ENCODE peak calls at places on chromosomes 3 and 15, in four cellular contexts. One of them, this sample, is unnamed.

GRCh38 chr3:15159501-15160136 is 46.4 kb upstream of the CAPN7 start:
- DNase-seq in body of pancreas: no peak
- DNase-seq in tibial nerve: no peak
- DNase-seq in effector memory CD4-positive, alpha-beta T cell: no peak
- DNase-seq in this sample: no peak

GRCh38 chr3:168517514-168518071 is 421.9 kb upstream of the GOLIM4 start:
- DNase-seq in body of pancreas: peak; percentile 30
- DNase-seq in tibial nerve: no peak
- DNase-seq in effector memory CD4-positive, alpha-beta T cell: no peak
- DNase-seq in this sample: no peak

GRCh38 chr3:149967067-149967685 is 3.5 kb downstream of the PFN2 start:
- DNase-seq in body of pancreas: no peak
- DNase-seq in tibial nerve: no peak
- DNase-seq in effector memory CD4-positive, alpha-beta T cell: no peak
- DNase-seq in this sample: no peak

GRCh38 chr3:14413381-14414071 is 11.1 kb downstream of the SLC6A6 start:
- DNase-seq in body of pancreas: no peak
- DNase-seq in tibial nerve: no peak
- DNase-seq in effector memory CD4-positive, alpha-beta T cell: no peak
- DNase-seq in this sample: no peak

GRCh38 chr3:85050806-85051205 is 92.0 kb downstream of the CADM2 start:
- DNase-seq in body of pancreas: no peak
- DNase-seq in tibial nerve: no peak
- DNase-seq in effector memory CD4-positive, alpha-beta T cell: no peak
- DNase-seq in this sample: no peak

GRCh38 chr3:8841472-8841871 is 72.1 kb upstream of the OXTR start:
- DNase-seq in body of pancreas: no peak
- DNase-seq in tibial nerve: no peak
- DNase-seq in effector memory CD4-positive, alpha-beta T cell: no peak
- DNase-seq in this sample: no peak

GRCh38 chr15:31347067-31347975 is 20.7 kb downstream of the KLF13 start:
- DNase-seq in body of pancreas: no peak
- DNase-seq in tibial nerve: no peak
- DNase-seq in effector memory CD4-positive, alpha-beta T cell: peak; percentile 73
- DNase-seq in this sample: no peak

GRCh38 chr3:52121813-52122212 is 32.4 kb downstream of the POC1A start:
- DNase-seq in body of pancreas: peak; percentile 19
- DNase-seq in tibial nerve: no peak
- DNase-seq in effector memory CD4-positive, alpha-beta T cell: no peak
- DNase-seq in this sample: no peak

GRCh38 chr3:182787302-182788036 is 5.8 kb upstream of the ATP11B start:
- DNase-seq in body of pancreas: no peak
- DNase-seq in tibial nerve: no peak
- DNase-seq in effector memory CD4-positive, alpha-beta T cell: no peak
- DNase-seq in this sample: no peak

GRCh38 chr3:51961607-51962569 is 5.4 kb downstream of the PCBP4 start:
- DNase-seq in body of pancreas: peak; percentile 46
- DNase-seq in tibial nerve: no peak
- DNase-seq in effector memory CD4-positive, alpha-beta T cell: no peak
- DNase-seq in this sample: no peak

GRCh38 chr3:36688815-36689214 is 75.5 kb downstream of the DCLK3 start:
- DNase-seq in body of pancreas: no peak
- DNase-seq in tibial nerve: no peak
- DNase-seq in effector memory CD4-positive, alpha-beta T cell: no peak
- DNase-seq in this sample: no peak

GRCh38 chr15:98581715-98582114 is 66.6 kb upstream of the IGF1R start:
- DNase-seq in body of pancreas: peak; percentile 17
- DNase-seq in tibial nerve: no peak
- DNase-seq in effector memory CD4-positive, alpha-beta T cell: no peak
- DNase-seq in this sample: no peak

GRCh38 chr15:69853572-69853971 is 244.1 kb downstream of the TLE3 start:
- DNase-seq in body of pancreas: peak; percentile 9
- DNase-seq in tibial nerve: no peak
- DNase-seq in effector memory CD4-positive, alpha-beta T cell: no peak
- DNase-seq in this sample: no peak

GRCh38 chr3:106734712-106735111 is 642.5 kb upstream of the CCDC54 start:
- DNase-seq in body of pancreas: no peak
- DNase-seq in tibial nerve: no peak
- DNase-seq in effector memory CD4-positive, alpha-beta T cell: no peak
- DNase-seq in this sample: no peak
- H3K27ac ChIP-seq in body of pancreas: no peak overlapping the region
- H3K27ac ChIP-seq in tibial nerve: no peak overlapping the region
- H3K27ac ChIP-seq in effector memory CD4-positive, alpha-beta T cell: no peak overlapping the region
- H3K27ac ChIP-seq in this sample: no peak overlapping the region

GRCh38 chr3:5022187-5022965 is 43.1 kb downstream of the BHLHE40 start:
- DNase-seq in body of pancreas: no peak
- DNase-seq in tibial nerve: no peak
- DNase-seq in effector memory CD4-positive, alpha-beta T cell: no peak
- DNase-seq in this sample: no peak
- H3K4me1 ChIP-seq in body of pancreas: peaks cover 32% of the 10 kb centered on the region
- H3K4me1 ChIP-seq in tibial nerve: no peaks in the 10 kb centered on the region
- H3K4me1 ChIP-seq in effector memory CD4-positive, alpha-beta T cell: peaks cover 42% of the 10 kb centered on the region
- H3K4me1 ChIP-seq in this sample: no peaks in the 10 kb centered on the region

DNA sequence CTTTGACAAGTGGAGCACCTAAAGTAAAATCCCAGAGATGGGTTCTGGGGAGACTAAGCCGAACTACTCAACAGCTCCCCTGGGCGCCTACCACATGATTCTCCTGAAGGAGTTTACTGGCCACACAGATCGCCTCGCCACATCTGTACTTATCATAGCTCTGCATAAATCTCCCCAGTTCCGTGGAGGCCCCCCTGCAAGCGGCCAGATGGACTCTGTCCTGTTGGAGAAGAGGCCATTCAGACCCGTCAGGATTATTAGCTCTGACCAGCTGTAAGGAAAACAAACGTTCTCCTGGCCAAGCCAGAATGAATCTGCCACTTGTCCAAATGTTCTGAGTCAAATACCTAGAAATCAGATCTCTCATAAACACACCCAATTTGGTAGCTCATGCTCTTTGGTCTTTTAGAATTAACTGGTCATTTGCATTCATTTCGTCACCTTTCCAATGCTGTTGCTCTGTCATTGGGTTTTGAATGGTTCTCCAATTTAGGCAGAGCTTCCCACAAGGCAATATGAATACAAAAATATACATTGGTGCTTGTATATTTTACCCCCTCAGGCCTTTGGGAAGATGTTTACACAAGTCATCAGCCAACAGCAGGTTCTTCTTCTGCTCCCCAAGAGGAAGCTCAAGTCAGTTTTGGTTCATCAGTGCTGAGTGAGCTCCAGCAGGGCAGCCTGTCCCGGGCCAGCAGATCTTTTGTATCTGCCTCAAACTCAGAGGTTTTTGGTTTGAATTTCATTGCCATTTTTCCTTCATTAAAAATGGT is 124.5 kb downstream of the THSD4 start:
- DNase-seq in body of pancreas: no peak
- DNase-seq in tibial nerve: no peak
- DNase-seq in effector memory CD4-positive, alpha-beta T cell: no peak
- DNase-seq in this sample: no peak
- H3K27ac ChIP-seq in body of pancreas: no peak overlapping the region
- H3K27ac ChIP-seq in tibial nerve: no peak overlapping the region
- H3K27ac ChIP-seq in effector memory CD4-positive, alpha-beta T cell: no peak overlapping the region
- H3K27ac ChIP-seq in this sample: no peak overlapping the region

DNA sequence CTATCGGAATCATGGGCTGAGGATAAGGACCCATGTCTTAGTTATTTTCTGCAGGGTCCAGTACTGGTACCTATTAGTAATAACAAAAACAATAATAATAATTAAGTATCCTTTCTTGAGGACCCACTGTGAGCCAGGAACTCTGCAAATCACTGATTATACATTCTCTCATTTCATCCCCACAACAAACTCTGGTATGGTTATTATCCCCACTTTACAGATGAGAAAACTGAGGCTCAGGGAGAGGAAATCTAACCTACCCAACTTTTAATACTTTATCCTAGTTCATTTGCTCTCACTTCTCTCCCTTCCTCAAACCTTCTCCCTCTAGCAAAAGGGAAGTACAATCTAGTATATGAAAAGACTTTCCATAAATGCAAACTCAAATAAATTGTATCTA is 528.4 kb upstream of the PROK2 start:
- DNase-seq in body of pancreas: no peak
- DNase-seq in tibial nerve: no peak
- DNase-seq in effector memory CD4-positive, alpha-beta T cell: no peak
- DNase-seq in this sample: no peak
- H3K4me1 ChIP-seq in body of pancreas: peaks cover 30% of the 10 kb centered on the region
- H3K4me1 ChIP-seq in tibial nerve: no peaks in the 10 kb centered on the region
- H3K4me1 ChIP-seq in effector memory CD4-positive, alpha-beta T cell: peaks cover 12% of the 10 kb centered on the region
- H3K4me1 ChIP-seq in this sample: no peaks in the 10 kb centered on the region

GRCh38 chr3:98962951-98963350 is 61.5 kb upstream of the DCBLD2 start:
- DNase-seq in body of pancreas: no peak
- DNase-seq in tibial nerve: no peak
- DNase-seq in effector memory CD4-positive, alpha-beta T cell: no peak
- DNase-seq in this sample: no peak

GRCh38 chr3:98964784-98965183 is 63.3 kb upstream of the DCBLD2 start:
- DNase-seq in body of pancreas: no peak
- DNase-seq in tibial nerve: no peak
- DNase-seq in effector memory CD4-positive, alpha-beta T cell: no peak
- DNase-seq in this sample: no peak

GRCh38 chr3:98962189-98962930 is 60.9 kb upstream of the DCBLD2 start:
- DNase-seq in body of pancreas: no peak
- DNase-seq in tibial nerve: no peak
- DNase-seq in effector memory CD4-positive, alpha-beta T cell: no peak
- DNase-seq in this sample: no peak

GRCh38 chr3:98966434-98966833 is 64.9 kb upstream of the DCBLD2 start:
- DNase-seq in body of pancreas: no peak
- DNase-seq in tibial nerve: no peak
- DNase-seq in effector memory CD4-positive, alpha-beta T cell: no peak
- DNase-seq in this sample: no peak

DNA sequence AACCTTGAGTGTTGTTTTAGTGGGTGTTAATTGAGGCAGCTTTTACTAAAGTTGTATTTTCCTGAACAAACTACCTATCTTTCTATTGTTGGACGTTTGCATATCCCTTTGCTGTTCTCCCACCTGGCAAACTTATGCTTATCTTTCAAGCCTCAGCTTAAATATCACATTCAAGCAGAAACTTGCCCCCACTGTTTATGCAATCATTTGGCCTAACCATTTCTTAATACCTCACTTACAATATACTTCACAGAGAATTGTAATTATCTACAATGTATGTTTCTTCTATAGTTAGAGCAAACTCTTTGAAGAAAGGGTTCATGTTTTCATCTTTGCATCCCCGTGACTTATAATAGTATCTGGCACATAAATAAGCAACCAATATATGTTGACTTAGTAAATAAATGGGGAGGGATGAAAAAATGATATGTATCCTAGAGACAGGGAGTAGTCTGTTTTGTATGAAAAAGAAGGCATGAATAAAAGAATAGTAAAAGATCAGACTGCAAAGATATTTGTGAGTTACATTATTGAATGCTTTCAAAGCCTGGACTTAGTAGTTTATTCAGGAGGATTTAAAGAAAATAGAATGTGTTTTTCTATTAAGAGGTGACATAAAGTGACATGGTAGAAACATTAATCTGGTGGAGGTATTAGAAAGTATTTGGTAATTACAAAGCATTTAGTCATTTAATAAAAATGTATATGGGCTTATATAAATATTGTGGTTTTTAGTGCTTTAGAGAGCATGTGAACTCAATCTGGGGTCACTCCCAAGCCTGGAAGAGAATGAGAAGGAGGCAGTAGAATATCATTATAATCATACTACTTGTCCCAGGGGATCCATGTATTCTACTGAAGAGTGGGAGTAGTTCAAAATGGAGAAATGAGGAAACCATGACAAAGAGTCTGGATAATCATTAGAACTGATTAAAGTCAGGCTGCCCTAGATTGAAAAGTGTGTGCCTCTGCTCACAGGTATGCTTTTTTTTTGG is 60.0 kb upstream of the DCBLD2 start:
- DNase-seq in body of pancreas: no peak
- DNase-seq in tibial nerve: no peak
- DNase-seq in effector memory CD4-positive, alpha-beta T cell: no peak
- DNase-seq in this sample: no peak
- H3K27ac ChIP-seq in body of pancreas: no peak overlapping the region
- H3K27ac ChIP-seq in tibial nerve: no peak overlapping the region
- H3K27ac ChIP-seq in effector memory CD4-positive, alpha-beta T cell: no peak overlapping the region
- H3K27ac ChIP-seq in this sample: no peak overlapping the region

GRCh38 chr3:151290673-151291072 is 12.3 kb upstream of the P2RY14 start:
- DNase-seq in body of pancreas: no peak
- DNase-seq in tibial nerve: no peak
- DNase-seq in effector memory CD4-positive, alpha-beta T cell: no peak
- DNase-seq in this sample: no peak
- H3K4me1 ChIP-seq in body of pancreas: no peaks in the 10 kb centered on the region
- H3K4me1 ChIP-seq in tibial nerve: no peaks in the 10 kb centered on the region
- H3K4me1 ChIP-seq in effector memory CD4-positive, alpha-beta T cell: no peaks in the 10 kb centered on the region
- H3K4me1 ChIP-seq in this sample: no peaks in the 10 kb centered on the region

GRCh38 chr3:25035511-25035910 is 392.6 kb upstream of the RARB start:
- DNase-seq in body of pancreas: no peak
- DNase-seq in tibial nerve: no peak
- DNase-seq in effector memory CD4-positive, alpha-beta T cell: no peak
- DNase-seq in this sample: no peak
- H3K27ac ChIP-seq in body of pancreas: no peak overlapping the region
- H3K27ac ChIP-seq in tibial nerve: no peak overlapping the region
- H3K27ac ChIP-seq in effector memory CD4-positive, alpha-beta T cell: no peak overlapping the region
- H3K27ac ChIP-seq in this sample: no peak overlapping the region

GRCh38 chr15:78205856-78206255 is 28.5 kb downstream of the ACSBG1 start:
- DNase-seq in body of pancreas: peak; percentile 40
- DNase-seq in tibial nerve: no peak
- DNase-seq in effector memory CD4-positive, alpha-beta T cell: no peak
- DNase-seq in this sample: peak; percentile 2

GRCh38 chr15:78206326-78207109 is 27.8 kb downstream of the ACSBG1 start:
- DNase-seq in body of pancreas: no peak
- DNase-seq in tibial nerve: no peak
- DNase-seq in effector memory CD4-positive, alpha-beta T cell: no peak
- DNase-seq in this sample: peak; percentile 8

GRCh38 chr15:78207110-78207458 is 27.3 kb downstream of the ACSBG1 start:
- DNase-seq in body of pancreas: peak; percentile 43
- DNase-seq in tibial nerve: no peak
- DNase-seq in effector memory CD4-positive, alpha-beta T cell: no peak
- DNase-seq in this sample: peak; percentile 10

GRCh38 chr15:78204351-78205309 is 29.7 kb downstream of the ACSBG1 start:
- DNase-seq in body of pancreas: peak; percentile 82
- DNase-seq in tibial nerve: peak; percentile 18
- DNase-seq in effector memory CD4-positive, alpha-beta T cell: no peak
- DNase-seq in this sample: peak; percentile 12

GRCh38 chr15:78205337-78205736 is 29.0 kb downstream of the ACSBG1 start:
- DNase-seq in body of pancreas: no peak
- DNase-seq in tibial nerve: no peak
- DNase-seq in effector memory CD4-positive, alpha-beta T cell: no peak
- DNase-seq in this sample: no peak
- H3K4me1 ChIP-seq in body of pancreas: peaks cover 80% of the 10 kb centered on the region
- H3K4me1 ChIP-seq in tibial nerve: no peaks in the 10 kb centered on the region
- H3K4me1 ChIP-seq in effector memory CD4-positive, alpha-beta T cell: no peaks in the 10 kb centered on the region
- H3K4me1 ChIP-seq in this sample: no peaks in the 10 kb centered on the region

DNA sequence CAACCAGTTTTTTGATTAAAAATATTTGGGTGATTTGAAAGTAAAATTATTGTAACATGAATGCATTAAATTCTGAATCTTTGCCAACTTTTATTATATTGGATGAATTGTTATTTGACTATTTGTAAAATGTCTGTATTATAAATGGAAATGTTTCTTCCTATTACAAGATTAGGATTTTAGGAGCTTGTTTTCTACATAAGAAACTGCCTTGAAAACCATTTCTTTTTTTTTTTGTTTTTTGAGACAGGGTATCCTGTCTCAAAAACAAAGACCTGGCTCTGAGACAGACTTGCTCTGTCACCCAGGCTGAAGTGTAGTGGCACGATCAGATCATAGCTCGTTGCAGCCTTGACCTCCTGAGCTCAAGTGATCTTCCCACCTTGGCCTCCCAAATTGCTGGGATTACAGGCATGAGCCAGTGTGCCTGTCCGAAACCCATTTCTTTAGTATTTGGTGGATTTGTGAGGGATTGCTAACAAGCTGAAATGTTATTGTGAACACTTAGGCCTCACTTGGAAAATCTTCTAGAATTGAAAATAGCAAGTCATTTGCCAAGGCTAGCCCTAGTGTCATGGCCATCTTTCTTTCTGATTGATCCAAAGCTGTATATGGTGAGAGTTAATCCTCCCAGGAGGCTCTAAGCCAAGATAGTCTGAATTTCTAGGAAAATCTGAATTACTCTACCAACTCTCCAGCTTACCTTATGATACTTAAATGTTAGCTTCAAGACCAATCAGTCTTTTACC is 100.3 kb downstream of the FNDC3B start:
- DNase-seq in body of pancreas: no peak
- DNase-seq in tibial nerve: no peak
- DNase-seq in effector memory CD4-positive, alpha-beta T cell: no peak
- DNase-seq in this sample: no peak
- H3K27ac ChIP-seq in body of pancreas: peak overlapping the region; percentile 69
- H3K27ac ChIP-seq in tibial nerve: peak overlapping the region; percentile 47
- H3K27ac ChIP-seq in effector memory CD4-positive, alpha-beta T cell: no peak overlapping the region
- H3K27ac ChIP-seq in this sample: peak overlapping the region; percentile 77

This sample was measured in breast epithelium.